ENCODE peak calls at places on chromosomes 11 and 22, in six cellular contexts. E, Z, T, M, Q and H are unnamed samples.
A peak's percentile ranks its signal among the peaks of the same experiment; 100 is the strongest.

GRCh38 chr11:41983458-41983857 is 524.0 kb upstream of the LRRC4C start:
- DNase-seq in E (peak; percentile 40), Z (no peak), T (no peak), M (no peak), Q (no peak), H (no peak)

GRCh38 chr22:37301144-37301820 is 19.0 kb downstream of the CYTH4 start:
- DNase-seq in E (no peak), Z (no peak), T (no peak), M (no peak), Q (no peak), H (no peak)

GRCh38 chr11:47494996-47495855 is 46.3 kb upstream of the RAPSN start:
- DNase-seq in E (no peak), Z (no peak), T (no peak), M (no peak), Q (no peak), H (no peak)

GRCh38 chr22:50305393-50305657 is 2.1 kb downstream of the PLXNB2 start:
- DNase-seq in E (no peak), Z (no peak), T (no peak), M (no peak), Q (no peak), H (no peak)

GRCh38 chr11:1628506-1629325 is 859 bp upstream of the KRTAP5-5 start:
- DNase-seq in E (peak; percentile 3), Z (no peak), T (peak; percentile 49), M (peak; percentile 95), Q (no peak), H (no peak)

GRCh38 chr11:86574493-86575207 is 97.8 kb downstream of the ME3 start:
- DNase-seq in E (peak; percentile 48), Z (no peak), T (no peak), M (no peak), Q (no peak), H (no peak)

GRCh38 chr11:76670475-76671235 is at the start of gene LRRC32:
- DNase-seq in E (no peak), Z (peak; percentile 22), T (peak; percentile 17), M (peak; percentile 86), Q (no peak), H (no peak)

GRCh38 chr11:126647735-126648134 is 292.2 kb downstream of the ST3GAL4 start:
- DNase-seq in E (peak; percentile 88), Z (no peak), T (no peak), M (no peak), Q (peak; percentile 85), H (no peak)

GRCh38 chr11:102287963-102288744 is 29.1 kb upstream of the BIRC3 start:
- DNase-seq in E (peak; percentile 52), Z (peak; percentile 84), T (no peak), M (peak; percentile 76), Q (peak; percentile 79), H (peak; percentile 81)

GRCh38 chr11:61854966-61855714 is 27.0 kb downstream of the FADS2 start:
- DNase-seq in E (no peak), Z (no peak), T (no peak), M (no peak), Q (no peak), H (no peak)

GRCh38 chr11:61912991-61913698 is 4.2 kb downstream of the RAB3IL1 start:
- DNase-seq in E (no peak), Z (no peak), T (no peak), M (no peak), Q (no peak), H (no peak)

GRCh38 chr22:19710020-19710768 is 4.1 kb upstream of the SEPTIN5 start:
- DNase-seq in E (no peak), Z (no peak), T (no peak), M (no peak), Q (no peak), H (no peak)

GRCh38 chr11:64000026-64000739 is 13.9 kb downstream of the OTUB1 start:
- DNase-seq in E (no peak), Z (no peak), T (peak; percentile 70), M (peak; percentile 96), Q (peak; percentile 22), H (no peak)

GRCh38 chr11:24375896-24376295 is 121.0 kb upstream of the LUZP2 start:
- DNase-seq in E (peak; percentile 5), Z (no peak), T (no peak), M (no peak), Q (no peak), H (no peak)

GRCh38 chr11:121282376-121282775 is 10.2 kb upstream of the SC5D start:
- DNase-seq in E (no peak), Z (no peak), T (no peak), M (no peak), Q (no peak), H (no peak)

GRCh38 chr11:91081440-91082088 is 858.7 kb upstream of the CHORDC1 start:
- DNase-seq in E (peak; percentile 13), Z (no peak), T (no peak), M (no peak), Q (no peak), H (no peak)

GRCh38 chr22:23553922-23554870 is 25.9 kb downstream of the IGLL1 start:
- DNase-seq in E (no peak), Z (no peak), T (no peak), M (no peak), Q (no peak), H (no peak)

GRCh38 chr11:76669901-76670474 is 559 bp downstream of the LRRC32 start:
- DNase-seq in E (peak; percentile 84), Z (no peak), T (no peak), M (no peak), Q (peak; percentile 34), H (no peak)

GRCh38 chr22:32475428-32476010 is 908 bp downstream of the FBXO7 start:
- DNase-seq in E (no peak), Z (peak; percentile 57), T (no peak), M (no peak), Q (peak; percentile 25), H (no peak)

GRCh38 chr11:20127671-20128527 is 32.4 kb downstream of the DBX1 start:
- DNase-seq in E (peak; percentile 36), Z (peak; percentile 62), T (peak; percentile 75), M (peak; percentile 78), Q (peak; percentile 65), H (no peak)

GRCh38 chr11:102940714-102941588 is 14.6 kb downstream of the MMP13 start:
- DNase-seq in E (peak; percentile 46), Z (peak; percentile 59), T (peak; percentile 4), M (peak; percentile 71), Q (peak; percentile 69), H (peak; percentile 47)

GRCh38 chr22:23219787-23220484 is 39.6 kb downstream of the BCR start:
- DNase-seq in E (peak; percentile 71), Z (no peak), T (no peak), M (no peak), Q (peak; percentile 46), H (no peak)

GRCh38 chr11:91585035-91585801 is 639.4 kb upstream of the FAT3 start:
- DNase-seq in E (no peak), Z (no peak), T (no peak), M (no peak), Q (no peak), H (no peak)

GRCh38 chr11:35583126-35583525 is 35.1 kb upstream of the FJX1 start:
- DNase-seq in E (peak; percentile 61), Z (no peak), T (no peak), M (no peak), Q (peak; percentile 56), H (no peak)

GRCh38 chr11:126992065-126992803 is 8.3 kb downstream of the KIRREL3 start:
- DNase-seq in E (peak; percentile 100), Z (no peak), T (no peak), M (no peak), Q (peak; percentile 99), H (no peak)

GRCh38 chr11:109978895-109979294 is 114.3 kb upstream of the ZC3H12C start:
- DNase-seq in E (no peak), Z (no peak), T (no peak), M (no peak), Q (no peak), H (no peak)

GRCh38 chr11:64028398-64029115 is 7.2 kb upstream of the FLRT1 start:
- DNase-seq in E (peak; percentile 16), Z (peak; percentile 25), T (no peak), M (peak; percentile 83), Q (no peak), H (no peak)

GRCh38 chr11:34449013-34449412 is 10.3 kb downstream of the CAT start:
- DNase-seq in E (no peak), Z (no peak), T (no peak), M (no peak), Q (no peak), H (no peak)

GRCh38 chr11:42996742-42997307 is 315.0 kb upstream of the API5 start:
- DNase-seq in E (no peak), Z (peak; percentile 90), T (no peak), M (no peak), Q (no peak), H (no peak)

GRCh38 chr11:23903044-23903704 is 593.7 kb upstream of the LUZP2 start:
- DNase-seq in E (peak; percentile 94), Z (no peak), T (no peak), M (peak; percentile 5), Q (peak; percentile 84), H (peak; percentile 5)